ENCODE peak calls at places on chromosomes 6 and 20, in seven cellular contexts. One of them, this sample, is unnamed.

GRCh38 chr6:41970436-41970846 is 28.8 kb upstream of the CCND3 start:
- DNase-seq in adrenal gland: peak
- DNase-seq in neural progenitor cell: no peak
- DNase-seq in dorsolateral prefrontal cortex: no peak
- DNase-seq in IMR-90: peak
- DNase-seq in body of pancreas: peak
- DNase-seq in colonic mucosa: no peak
- DNase-seq in this sample: no peak

GRCh38 chr6:19613678-19614077 is 223.5 kb upstream of the ID4 start:
- DNase-seq in adrenal gland: no peak
- DNase-seq in neural progenitor cell: peak
- DNase-seq in dorsolateral prefrontal cortex: no peak
- DNase-seq in IMR-90: no peak
- DNase-seq in body of pancreas: no peak
- DNase-seq in colonic mucosa: no peak
- DNase-seq in this sample: no peak

GRCh38 chr6:16301511-16301910 is 63.1 kb downstream of the GMPR start:
- DNase-seq in adrenal gland: no peak
- DNase-seq in neural progenitor cell: no peak
- DNase-seq in dorsolateral prefrontal cortex: no peak
- DNase-seq in IMR-90: no peak
- DNase-seq in body of pancreas: no peak
- DNase-seq in colonic mucosa: no peak
- DNase-seq in this sample: no peak

GRCh38 chr6:2899596-2899995 is 3.5 kb downstream of the SERPINB9 start:
- DNase-seq in adrenal gland: no peak
- DNase-seq in neural progenitor cell: no peak
- DNase-seq in dorsolateral prefrontal cortex: no peak
- DNase-seq in IMR-90: no peak
- DNase-seq in body of pancreas: no peak
- DNase-seq in colonic mucosa: no peak
- DNase-seq in this sample: no peak

GRCh38 chr6:90369024-90369519 is 72.4 kb upstream of the BACH2 start:
- DNase-seq in adrenal gland: peak
- DNase-seq in neural progenitor cell: peak
- DNase-seq in dorsolateral prefrontal cortex: no peak
- DNase-seq in IMR-90: peak
- DNase-seq in body of pancreas: peak
- DNase-seq in colonic mucosa: peak
- DNase-seq in this sample: peak

GRCh38 chr20:64102647-64103354 is 4.6 kb downstream of the NPBWR2 start:
- DNase-seq in adrenal gland: no peak
- DNase-seq in neural progenitor cell: peak
- DNase-seq in dorsolateral prefrontal cortex: no peak
- DNase-seq in IMR-90: no peak
- DNase-seq in body of pancreas: no peak
- DNase-seq in colonic mucosa: no peak
- DNase-seq in this sample: peak

GRCh38 chr6:75546401-75546800 is 52.8 kb upstream of the FILIP1 start:
- DNase-seq in adrenal gland: no peak
- DNase-seq in neural progenitor cell: peak
- DNase-seq in dorsolateral prefrontal cortex: no peak
- DNase-seq in IMR-90: peak
- DNase-seq in body of pancreas: no peak
- DNase-seq in colonic mucosa: no peak
- DNase-seq in this sample: no peak

GRCh38 chr6:159983641-159984080 is 14.8 kb downstream of the IGF2R start:
- DNase-seq in adrenal gland: peak
- DNase-seq in neural progenitor cell: no peak
- DNase-seq in dorsolateral prefrontal cortex: no peak
- DNase-seq in IMR-90: peak
- DNase-seq in body of pancreas: peak
- DNase-seq in colonic mucosa: no peak
- DNase-seq in this sample: no peak

GRCh38 chr6:103983000-103983399 is 876.7 kb downstream of the HACE1 start:
- DNase-seq in adrenal gland: no peak
- DNase-seq in neural progenitor cell: no peak
- DNase-seq in dorsolateral prefrontal cortex: no peak
- DNase-seq in IMR-90: no peak
- DNase-seq in body of pancreas: no peak
- DNase-seq in colonic mucosa: no peak
- DNase-seq in this sample: no peak

GRCh38 chr6:142302427-142303190 is 802 bp downstream of the ADGRG6 start:
- DNase-seq in adrenal gland: no peak
- DNase-seq in neural progenitor cell: no peak
- DNase-seq in dorsolateral prefrontal cortex: no peak
- DNase-seq in IMR-90: peak
- DNase-seq in body of pancreas: no peak
- DNase-seq in colonic mucosa: no peak
- DNase-seq in this sample: peak

GRCh38 chr20:64021124-64021975 is 14.6 kb upstream of the C20orf204 start:
- DNase-seq in adrenal gland: no peak
- DNase-seq in neural progenitor cell: no peak
- DNase-seq in dorsolateral prefrontal cortex: no peak
- DNase-seq in IMR-90: no peak
- DNase-seq in body of pancreas: no peak
- DNase-seq in colonic mucosa: no peak
- DNase-seq in this sample: no peak

GRCh38 chr6:71727632-71728294 is 158.6 kb upstream of the RIMS1 start:
- DNase-seq in adrenal gland: no peak
- DNase-seq in neural progenitor cell: no peak
- DNase-seq in dorsolateral prefrontal cortex: no peak
- DNase-seq in IMR-90: no peak
- DNase-seq in body of pancreas: no peak
- DNase-seq in colonic mucosa: no peak
- DNase-seq in this sample: no peak

GRCh38 chr6:44127186-44128019 is at the start of the genes MRPL14 and TMEM63B:
- DNase-seq in adrenal gland: peak
- DNase-seq in neural progenitor cell: peak
- DNase-seq in dorsolateral prefrontal cortex: peak
- DNase-seq in IMR-90: peak
- DNase-seq in body of pancreas: peak
- DNase-seq in colonic mucosa: peak
- DNase-seq in this sample: peak

GRCh38 chr6:33201935-33202334 is 1.3 kb downstream of the SLC39A7 start:
- DNase-seq in adrenal gland: no peak
- DNase-seq in neural progenitor cell: no peak
- DNase-seq in dorsolateral prefrontal cortex: no peak
- DNase-seq in IMR-90: no peak
- DNase-seq in body of pancreas: no peak
- DNase-seq in colonic mucosa: no peak
- DNase-seq in this sample: no peak

GRCh38 chr6:34315780-34316179 is 67.0 kb upstream of the SMIM29 start:
- DNase-seq in adrenal gland: no peak
- DNase-seq in neural progenitor cell: no peak
- DNase-seq in dorsolateral prefrontal cortex: no peak
- DNase-seq in IMR-90: no peak
- DNase-seq in body of pancreas: no peak
- DNase-seq in colonic mucosa: no peak
- DNase-seq in this sample: no peak

DNA sequence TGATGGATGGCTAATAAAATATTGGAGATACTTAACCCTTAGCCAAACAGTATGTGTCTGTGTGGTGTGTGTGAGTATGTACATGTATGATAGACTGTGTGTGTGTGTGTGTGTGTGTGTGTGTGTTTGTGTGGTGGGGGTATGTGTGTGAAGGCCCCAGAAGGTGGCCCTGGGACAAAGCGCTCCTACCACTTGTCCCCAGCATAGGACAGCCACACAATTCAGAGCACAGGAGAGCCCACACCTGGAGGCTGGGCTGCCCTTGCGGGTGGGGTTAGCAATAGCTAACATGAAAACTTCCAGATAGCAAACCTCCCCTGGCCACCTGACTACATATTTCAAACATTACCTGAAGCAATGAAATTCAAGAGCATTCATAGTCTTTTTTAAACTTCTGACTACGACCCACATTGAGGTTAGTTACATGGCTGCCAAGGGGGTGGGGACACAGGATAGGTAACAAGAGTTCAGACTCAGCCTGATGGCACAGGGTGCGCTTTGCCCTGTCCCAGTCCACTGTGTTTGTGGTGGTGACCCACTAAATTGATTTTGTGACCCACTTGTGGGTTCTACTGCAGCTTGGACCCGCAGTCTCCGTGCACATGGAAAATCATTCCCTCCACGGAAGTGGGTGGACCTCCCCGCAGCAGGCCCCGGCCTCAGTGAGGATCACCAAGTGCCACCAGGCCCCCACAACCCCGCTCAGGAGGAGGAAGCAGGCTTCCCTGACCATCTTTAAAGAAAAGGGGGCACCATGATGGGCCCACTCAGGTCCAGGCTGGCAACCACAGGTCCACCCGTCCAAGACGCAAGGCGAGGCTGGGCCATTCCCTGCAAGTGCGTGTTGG is 34.8 kb downstream of the ZC3H12D start:
- DNase-seq in adrenal gland: no peak
- DNase-seq in neural progenitor cell: no peak
- DNase-seq in dorsolateral prefrontal cortex: no peak
- DNase-seq in IMR-90: no peak
- DNase-seq in body of pancreas: no peak
- DNase-seq in colonic mucosa: no peak
- DNase-seq in this sample: no peak
- H3K4me3 ChIP-seq in adrenal gland: no peak
- H3K4me3 ChIP-seq in neural progenitor cell: peak
- H3K4me3 ChIP-seq in dorsolateral prefrontal cortex: peak
- H3K4me3 ChIP-seq in IMR-90: no peak
- H3K4me3 ChIP-seq in body of pancreas: no peak
- H3K4me3 ChIP-seq in colonic mucosa: peak
- H3K4me3 ChIP-seq in this sample: peak

GRCh38 chr20:45971425-45971674 is 653 bp downstream of the ZNF335 start:
- DNase-seq in adrenal gland: no peak
- DNase-seq in neural progenitor cell: no peak
- DNase-seq in dorsolateral prefrontal cortex: peak
- DNase-seq in IMR-90: no peak
- DNase-seq in body of pancreas: no peak
- DNase-seq in colonic mucosa: no peak
- DNase-seq in this sample: no peak
- H3K4me3 ChIP-seq in adrenal gland: peak
- H3K4me3 ChIP-seq in neural progenitor cell: peak
- H3K4me3 ChIP-seq in dorsolateral prefrontal cortex: peak
- H3K4me3 ChIP-seq in IMR-90: peak
- H3K4me3 ChIP-seq in body of pancreas: peak
- H3K4me3 ChIP-seq in colonic mucosa: peak
- H3K4me3 ChIP-seq in this sample: peak

GRCh38 chr6:139919107-139920026 is 544.9 kb upstream of the CITED2 start:
- DNase-seq in adrenal gland: no peak
- DNase-seq in neural progenitor cell: no peak
- DNase-seq in dorsolateral prefrontal cortex: no peak
- DNase-seq in IMR-90: no peak
- DNase-seq in body of pancreas: no peak
- DNase-seq in colonic mucosa: no peak
- DNase-seq in this sample: no peak
- H3K4me3 ChIP-seq in adrenal gland: no peak
- H3K4me3 ChIP-seq in neural progenitor cell: no peak
- H3K4me3 ChIP-seq in dorsolateral prefrontal cortex: no peak
- H3K4me3 ChIP-seq in IMR-90: no peak
- H3K4me3 ChIP-seq in body of pancreas: no peak
- H3K4me3 ChIP-seq in colonic mucosa: no peak
- H3K4me3 ChIP-seq in this sample: no peak

DNA sequence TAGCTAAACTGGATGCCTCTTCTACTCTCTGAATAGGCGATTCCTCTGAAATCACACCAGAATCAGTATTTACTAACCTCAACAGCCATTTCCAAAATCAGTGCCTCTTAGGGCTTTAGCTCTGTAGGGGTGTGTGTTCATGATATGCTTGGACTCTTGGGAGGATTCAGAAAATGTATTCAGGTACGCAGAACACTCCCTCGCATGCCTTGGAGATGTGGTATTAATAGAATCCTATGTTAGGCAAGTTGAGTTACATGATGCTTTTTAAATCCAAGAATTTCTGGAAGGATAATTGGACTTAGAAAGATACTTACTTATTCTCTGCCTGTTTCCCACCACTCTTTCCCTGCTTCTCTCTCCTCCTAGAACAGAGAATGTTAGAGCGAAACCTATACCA is 31.8 kb upstream of the PBOV1 start:
- DNase-seq in adrenal gland: no peak
- DNase-seq in neural progenitor cell: no peak
- DNase-seq in dorsolateral prefrontal cortex: no peak
- DNase-seq in IMR-90: no peak
- DNase-seq in body of pancreas: no peak
- DNase-seq in colonic mucosa: no peak
- DNase-seq in this sample: no peak
- H3K4me3 ChIP-seq in adrenal gland: no peak
- H3K4me3 ChIP-seq in neural progenitor cell: no peak
- H3K4me3 ChIP-seq in dorsolateral prefrontal cortex: no peak
- H3K4me3 ChIP-seq in IMR-90: no peak
- H3K4me3 ChIP-seq in body of pancreas: no peak
- H3K4me3 ChIP-seq in colonic mucosa: no peak
- H3K4me3 ChIP-seq in this sample: no peak

GRCh38 chr20:31474097-31474436 is 860 bp downstream of the DEFB124 start:
- DNase-seq in adrenal gland: no peak
- DNase-seq in neural progenitor cell: no peak
- DNase-seq in dorsolateral prefrontal cortex: no peak
- DNase-seq in IMR-90: no peak
- DNase-seq in body of pancreas: no peak
- DNase-seq in colonic mucosa: no peak
- DNase-seq in this sample: no peak

GRCh38 chr20:31476313-31476623 is 1.2 kb downstream of the REM1 start:
- DNase-seq in adrenal gland: no peak
- DNase-seq in neural progenitor cell: no peak
- DNase-seq in dorsolateral prefrontal cortex: no peak
- DNase-seq in IMR-90: no peak
- DNase-seq in body of pancreas: no peak
- DNase-seq in colonic mucosa: no peak
- DNase-seq in this sample: no peak

GRCh38 chr20:31475472-31476312 is 604 bp downstream of the REM1 start:
- DNase-seq in adrenal gland: no peak
- DNase-seq in neural progenitor cell: no peak
- DNase-seq in dorsolateral prefrontal cortex: no peak
- DNase-seq in IMR-90: no peak
- DNase-seq in body of pancreas: no peak
- DNase-seq in colonic mucosa: no peak
- DNase-seq in this sample: no peak

GRCh38 chr20:31475032-31475431 is at the start of the genes DEFB124 and REM1:
- DNase-seq in adrenal gland: no peak
- DNase-seq in neural progenitor cell: peak
- DNase-seq in dorsolateral prefrontal cortex: no peak
- DNase-seq in IMR-90: no peak
- DNase-seq in body of pancreas: no peak
- DNase-seq in colonic mucosa: peak
- DNase-seq in this sample: peak

GRCh38 chr20:31476648-31477220 is 1.6 kb downstream of the REM1 start:
- DNase-seq in adrenal gland: no peak
- DNase-seq in neural progenitor cell: no peak
- DNase-seq in dorsolateral prefrontal cortex: no peak
- DNase-seq in IMR-90: no peak
- DNase-seq in body of pancreas: no peak
- DNase-seq in colonic mucosa: no peak
- DNase-seq in this sample: no peak
- H3K4me3 ChIP-seq in adrenal gland: no peak
- H3K4me3 ChIP-seq in neural progenitor cell: no peak
- H3K4me3 ChIP-seq in dorsolateral prefrontal cortex: no peak
- H3K4me3 ChIP-seq in IMR-90: no peak
- H3K4me3 ChIP-seq in body of pancreas: no peak
- H3K4me3 ChIP-seq in colonic mucosa: no peak
- H3K4me3 ChIP-seq in this sample: peak

GRCh38 chr6:169837529-169838250 is 86.3 kb downstream of the ERMARD start:
- DNase-seq in adrenal gland: no peak
- DNase-seq in neural progenitor cell: no peak
- DNase-seq in dorsolateral prefrontal cortex: no peak
- DNase-seq in IMR-90: no peak
- DNase-seq in body of pancreas: no peak
- DNase-seq in colonic mucosa: peak
- DNase-seq in this sample: no peak
- H3K4me3 ChIP-seq in adrenal gland: no peak
- H3K4me3 ChIP-seq in neural progenitor cell: no peak
- H3K4me3 ChIP-seq in dorsolateral prefrontal cortex: no peak
- H3K4me3 ChIP-seq in IMR-90: no peak
- H3K4me3 ChIP-seq in body of pancreas: no peak
- H3K4me3 ChIP-seq in colonic mucosa: no peak
- H3K4me3 ChIP-seq in this sample: no peak